ENCODE peak calls at places on chromosomes 11 and 22, in five cellular contexts. H, P, X, O and R are unnamed samples.

GRCh38 chr11:64762916-64763803 is 3.4 kb upstream of the PYGM start:
- DNase-seq in X (peak; percentile 23), P (no peak), H (peak; percentile 25), O (no peak), R (peak; percentile 72)

GRCh38 chr11:128468106-128468505 is 119.3 kb downstream of the ETS1 start:
- DNase-seq in O (no peak), H (no peak), P (no peak), X (no peak), R (no peak)

GRCh38 chr22:17922925-17923898 is 101.1 kb downstream of the MICAL3 start:
- DNase-seq in P (no peak), O (no peak), X (no peak), H (no peak), R (no peak)

GRCh38 chr11:57340228-57340627 is 2.1 kb downstream of the P2RX3 start:
- DNase-seq in O (no peak), X (no peak), H (no peak), P (no peak), R (no peak)

GRCh38 chr11:43511959-43512358 is 153.2 kb downstream of the TTC17 start:
- DNase-seq in O (no peak), H (no peak), P (no peak), X (no peak), R (no peak)

GRCh38 chr22:38954414-38955043 is 2.9 kb upstream of the APOBEC3A start:
- DNase-seq in H (no peak), O (peak; percentile 20), X (no peak), P (no peak), R (peak; percentile 43)

GRCh38 chr11:64122411-64123101 is 43.4 kb downstream of the MACROD1 start:
- DNase-seq in P (no peak), O (no peak), H (no peak), X (no peak), R (no peak)

GRCh38 chr11:60923326-60923725 is 934 bp upstream of the TMEM132A start:
- DNase-seq in X (no peak), P (no peak), O (no peak), H (no peak), R (no peak)

DNA sequence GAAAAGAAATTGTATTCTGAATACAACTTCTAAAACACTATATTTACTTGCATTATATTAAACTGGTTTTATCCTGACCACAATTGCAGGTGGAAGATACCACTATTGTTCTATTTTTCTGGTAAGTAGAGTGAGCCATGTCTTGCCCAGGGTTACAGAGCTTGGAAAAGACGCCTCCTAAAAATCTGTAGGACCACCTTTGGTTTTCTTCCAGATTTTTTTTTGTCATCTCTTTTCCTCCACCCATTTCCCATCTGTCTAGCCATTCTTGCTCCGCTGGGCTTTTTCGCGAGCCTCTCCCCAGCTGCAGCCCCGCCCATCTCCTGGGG is 294 bp upstream of the MTMR3 start:
- DNase-seq in O (no peak), H (no peak), P (no peak), X (no peak), R (no peak)
- H3K27ac ChIP-seq in O (peak overlapping the region; percentile 98), H (no peak overlapping the region), P (no peak overlapping the region), X (peak overlapping the region; percentile 98), R (peak overlapping the region; percentile 98)

GRCh38 chr11:78886616-78887015 is 312.0 kb upstream of the NARS2 start:
- DNase-seq in H (no peak), O (no peak), X (no peak), P (no peak), R (no peak)

GRCh38 chr11:78893996-78894395 is 319.3 kb upstream of the NARS2 start:
- DNase-seq in X (no peak), P (no peak), H (no peak), O (no peak), R (no peak)

GRCh38 chr11:78884761-78885160 is 310.1 kb upstream of the NARS2 start:
- DNase-seq in H (no peak), O (no peak), P (no peak), X (no peak), R (no peak)

GRCh38 chr11:78889698-78890097 is 315.0 kb upstream of the NARS2 start:
- DNase-seq in P (no peak), X (no peak), H (no peak), O (no peak), R (no peak)
- TF ChIP-seq EP300 in P (no peak), X (no peak), H (no peak), O (no peak), R (no peak)

DNA sequence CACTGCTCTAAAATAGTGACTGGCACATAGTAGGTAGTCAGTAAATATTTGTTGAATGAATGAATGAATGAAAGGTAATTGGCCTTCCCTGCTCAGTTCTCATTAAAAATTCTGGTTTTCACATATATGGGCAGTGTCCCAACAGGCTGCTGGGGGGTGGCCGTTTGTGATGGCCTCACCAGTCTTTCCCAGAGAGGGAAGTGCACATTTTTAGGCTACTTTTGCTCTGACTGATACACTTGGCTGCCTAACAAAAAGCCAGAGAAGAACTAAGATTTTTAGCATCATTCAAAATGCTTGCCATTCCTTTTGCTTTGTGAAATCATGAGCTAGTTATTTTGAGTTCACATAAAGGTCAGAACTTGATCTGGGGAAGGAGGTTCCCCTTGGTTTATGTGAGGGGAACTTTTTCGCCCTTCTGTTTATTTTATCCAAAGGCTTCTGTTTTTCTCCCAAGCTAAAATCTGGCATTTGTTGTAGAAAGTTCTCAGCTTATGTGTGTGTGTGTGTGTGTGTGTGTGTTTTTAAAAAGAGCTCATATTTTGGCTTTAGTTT is 83.1 kb downstream of the PTPRJ start:
- DNase-seq in P (peak; percentile 57), O (no peak), X (no peak), H (peak; percentile 31), R (no peak)
- H3K27ac ChIP-seq in P (peak overlapping the region; percentile 74), O (peak overlapping the region; percentile 46), X (peak overlapping the region; percentile 76), H (no peak overlapping the region), R (peak overlapping the region; percentile 56)

GRCh38 chr22:40118979-40119378 is 58.7 kb upstream of the TNRC6B start:
- DNase-seq in P (no peak), O (peak; percentile 53), X (no peak), H (no peak), R (no peak)

GRCh38 chr22:40120783-40121182 is 56.9 kb upstream of the TNRC6B start:
- DNase-seq in X (no peak), P (no peak), H (no peak), O (no peak), R (no peak)

GRCh38 chr22:40123387-40123786 is 54.3 kb upstream of the TNRC6B start:
- DNase-seq in X (no peak), P (no peak), H (peak; percentile 21), O (no peak), R (no peak)

GRCh38 chr22:40122792-40123191 is 54.9 kb upstream of the TNRC6B start:
- DNase-seq in O (no peak), P (no peak), H (no peak), X (no peak), R (no peak)

GRCh38 chr22:40121463-40121862 is 56.3 kb upstream of the TNRC6B start:
- DNase-seq in P (no peak), H (no peak), O (no peak), X (peak; percentile 27), R (no peak)
- TF ChIP-seq EP300 in P (no peak), H (no peak), O (no peak), X (no peak), R (no peak)

GRCh38 chr11:45058344-45058743 is 88.1 kb upstream of the PRDM11 start:
- DNase-seq in O (no peak), X (no peak), P (no peak), H (no peak), R (no peak)

GRCh38 chr11:45062115-45062514 is 84.3 kb upstream of the PRDM11 start:
- DNase-seq in H (no peak), P (no peak), X (no peak), O (no peak), R (no peak)

GRCh38 chr11:45062974-45063635 is 83.3 kb upstream of the PRDM11 start:
- DNase-seq in X (no peak), O (no peak), H (no peak), P (no peak), R (no peak)

GRCh38 chr11:45061641-45062040 is 84.8 kb upstream of the PRDM11 start:
- DNase-seq in O (no peak), H (no peak), P (no peak), X (no peak), R (no peak)

DNA sequence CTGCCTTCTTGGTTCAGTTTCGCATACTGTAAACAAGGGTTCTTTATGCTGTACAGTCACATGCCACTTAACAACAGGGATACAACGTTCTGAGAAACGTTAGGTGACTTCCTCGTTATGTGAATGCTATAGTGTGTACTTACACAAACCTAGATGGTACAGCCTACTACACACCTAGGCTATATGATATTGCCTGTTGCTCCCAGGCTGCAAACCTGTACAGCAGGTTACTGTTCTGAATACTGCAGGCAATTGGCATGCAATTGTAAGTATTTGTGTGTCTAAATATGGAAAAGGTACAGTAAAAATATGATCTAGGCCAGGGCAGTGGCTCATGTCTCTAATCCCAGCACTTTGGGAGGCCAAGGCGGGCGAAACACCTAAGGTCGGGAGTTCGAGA is 85.7 kb upstream of the PRDM11 start:
- DNase-seq in X (no peak), P (no peak), H (no peak), O (no peak), R (no peak)
- H3K27ac ChIP-seq in X (no peak overlapping the region), P (no peak overlapping the region), H (no peak overlapping the region), O (no peak overlapping the region), R (no peak overlapping the region)